ENCODE peak calls at places on chromosome 18, in five cellular contexts. P is A549, I is stomach, J is K562, N is HepG2. U is an unnamed sample.

GRCh38 chr18:75114231-75114630 is 94.7 kb downstream of the PTGR3 start:
- DNase-seq in P (no peak), I (no peak), N (no peak), J (no peak), U (peak)

GRCh38 chr18:31230495-31230894 is 67.8 kb upstream of the DSC1 start:
- DNase-seq in N (peak), J (no peak), P (peak), I (no peak), U (no peak)

GRCh38 chr18:58143391-58143790 is 99.4 kb downstream of the NEDD4L start:
- DNase-seq in P (no peak), N (no peak), I (no peak), J (no peak), U (no peak)

GRCh38 chr18:4264347-4264791 is 190.7 kb downstream of the DLGAP1 start:
- DNase-seq in I (peak), P (no peak), N (no peak), J (no peak), U (no peak)

GRCh38 chr18:36158261-36158867 is 28.7 kb downstream of the ELP2 start:
- DNase-seq in I (no peak), N (no peak), P (no peak), J (no peak), U (no peak)

GRCh38 chr18:75293591-75293990 is 83.0 kb downstream of the TSHZ1 start:
- DNase-seq in N (no peak), I (no peak), P (no peak), J (no peak), U (no peak)

GRCh38 chr18:38663682-38664081 is 1098.1 kb upstream of the CELF4 start:
- DNase-seq in J (no peak), I (no peak), P (no peak), N (no peak), U (no peak)

GRCh38 chr18:59799383-59800015 is 100.3 kb upstream of the PMAIP1 start:
- DNase-seq in P (no peak), I (no peak), N (no peak), J (no peak), U (no peak)

GRCh38 chr18:74450626-74451025 is 6.5 kb downstream of the DIPK1C start:
- DNase-seq in J (no peak), P (no peak), N (no peak), I (no peak), U (no peak)

GRCh38 chr18:59318460-59318859 is at the start of gene CPLX4:
- DNase-seq in J (no peak), N (no peak), P (no peak), I (no peak), U (no peak)

GRCh38 chr18:46830633-46831032 is 73.8 kb upstream of the ST8SIA5 start:
- DNase-seq in P (no peak), I (no peak), N (no peak), J (no peak), U (no peak)

GRCh38 chr18:50312296-50313030 is 25.0 kb upstream of the CXXC1 start:
- DNase-seq in N (no peak), I (no peak), J (no peak), P (no peak), U (no peak)

GRCh38 chr18:8559612-8560011 is 49.6 kb upstream of the RAB12 start:
- DNase-seq in J (no peak), N (no peak), P (no peak), I (no peak), U (no peak)

GRCh38 chr18:45374878-45375630 is 240.2 kb upstream of the SLC14A2 start:
- DNase-seq in N (no peak), J (no peak), P (no peak), I (no peak), U (no peak)

GRCh38 chr18:50158866-50159653 is 35.9 kb downstream of the MYO5B start:
- DNase-seq in N (no peak), J (no peak), P (no peak), I (no peak), U (no peak)

GRCh38 chr18:2971741-2972552 is 41.0 kb downstream of the LPIN2 start:
- DNase-seq in P (no peak), J (no peak), I (peak), N (no peak), U (no peak)

GRCh38 chr18:23723121-23723520 is 33.9 kb downstream of the LAMA3 start:
- DNase-seq in N (no peak), I (no peak), J (no peak), P (no peak), U (no peak)

GRCh38 chr18:10099539-10100140 is 185.8 kb downstream of the VAPA start:
- DNase-seq in J (no peak), N (no peak), I (no peak), P (no peak), U (no peak)

GRCh38 chr18:5463390-5463789 is 80.4 kb downstream of the EPB41L3 start:
- DNase-seq in P (no peak), J (no peak), I (no peak), N (no peak), U (peak)

GRCh38 chr18:519019-519879 is 18.7 kb upstream of the COLEC12 start:
- DNase-seq in I (peak), P (no peak), J (no peak), N (no peak), U (no peak)

GRCh38 chr18:63775166-63775730 is at the start of gene SERPINB7:
- DNase-seq in I (no peak), N (no peak), P (peak), J (no peak), U (no peak)

GRCh38 chr18:63074987-63075404 is 244.6 kb downstream of the BCL2 start:
- DNase-seq in I (peak), P (peak), J (peak), N (peak), U (peak)

GRCh38 chr18:63285332-63285731 is 34.2 kb downstream of the BCL2 start:
- DNase-seq in N (no peak), J (no peak), I (no peak), P (no peak), U (no peak)

DNA sequence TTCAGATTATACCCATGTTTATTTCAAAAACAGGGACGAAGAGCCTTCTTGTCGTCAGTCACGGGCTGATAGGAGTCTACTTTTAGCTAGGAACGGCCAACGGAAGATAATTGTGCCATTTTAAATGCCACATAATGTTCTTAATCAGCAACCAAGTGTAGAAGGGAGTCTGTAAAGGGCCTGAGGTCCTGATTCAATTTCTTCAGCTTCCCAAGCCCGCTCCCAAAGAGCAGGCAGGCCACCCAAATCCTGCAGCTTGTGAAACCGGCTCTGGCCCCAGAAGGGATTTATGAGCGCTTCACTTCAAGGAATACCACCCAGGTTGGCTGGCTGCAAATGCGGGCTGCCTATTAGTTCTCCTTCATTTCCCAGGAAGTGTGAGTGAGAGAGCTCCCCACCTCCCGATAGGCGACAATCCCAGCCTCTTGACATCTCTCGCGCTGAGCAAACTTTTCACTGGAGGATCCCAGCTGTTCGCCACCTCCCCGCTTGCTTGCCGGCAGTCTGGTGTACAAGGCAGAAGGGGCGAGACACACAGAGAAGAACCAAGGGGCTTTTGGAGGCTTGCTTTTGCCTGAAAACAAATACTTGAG is 272.9 kb downstream of the CDH20 start:
- DNase-seq in N (no peak), I (no peak), P (peak), J (no peak), U (peak)
- H3K4me3 ChIP-seq in N (no peak), I (peak), P (peak), J (peak), U (peak)

DNA sequence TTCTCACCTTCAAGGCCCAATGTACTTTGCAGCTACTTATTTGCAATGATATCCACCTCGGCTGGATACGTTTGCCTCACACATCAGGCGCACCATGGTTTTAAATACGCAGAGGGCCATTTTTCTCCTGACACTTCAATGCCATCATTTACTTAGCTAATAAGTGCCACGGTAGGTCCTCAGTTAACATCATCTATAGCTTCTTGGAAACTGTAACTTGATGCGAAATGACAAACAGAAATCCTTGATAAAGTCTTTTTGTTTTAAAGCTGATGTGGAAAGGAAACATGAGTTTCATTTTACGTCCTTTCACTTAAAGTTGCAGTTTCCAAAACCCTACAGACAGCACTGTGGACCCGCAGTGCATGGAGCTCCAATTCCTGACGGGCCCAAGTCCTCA is 37.1 kb downstream of the ZNF516 start:
- DNase-seq in I (no peak), P (no peak), J (no peak), N (no peak), U (no peak)
- TF ChIP-seq EP300 in I (no peak), P (no peak), J (no peak), N (no peak), U (no peak)

GRCh38 chr18:11798271-11798670 is 52.9 kb upstream of the CHMP1B start:
- DNase-seq in P (no peak), J (no peak), N (peak), I (no peak), U (no peak)

GRCh38 chr18:11802160-11802559 is 49.1 kb upstream of the CHMP1B start:
- DNase-seq in J (no peak), P (no peak), I (no peak), N (no peak), U (no peak)

GRCh38 chr18:11801573-11801972 is 49.6 kb upstream of the CHMP1B start:
- DNase-seq in P (no peak), J (no peak), N (no peak), I (no peak), U (no peak)

GRCh38 chr18:11800947-11801346 is 50.3 kb upstream of the CHMP1B start:
- DNase-seq in J (no peak), N (no peak), I (no peak), P (no peak), U (no peak)

GRCh38 chr18:11799066-11799465 is 52.1 kb upstream of the CHMP1B start:
- DNase-seq in I (no peak), P (no peak), N (no peak), J (no peak), U (no peak)
- TF ChIP-seq POLR2A in I (no peak), P (no peak), N (no peak), J (no peak), U (no peak)

DNA sequence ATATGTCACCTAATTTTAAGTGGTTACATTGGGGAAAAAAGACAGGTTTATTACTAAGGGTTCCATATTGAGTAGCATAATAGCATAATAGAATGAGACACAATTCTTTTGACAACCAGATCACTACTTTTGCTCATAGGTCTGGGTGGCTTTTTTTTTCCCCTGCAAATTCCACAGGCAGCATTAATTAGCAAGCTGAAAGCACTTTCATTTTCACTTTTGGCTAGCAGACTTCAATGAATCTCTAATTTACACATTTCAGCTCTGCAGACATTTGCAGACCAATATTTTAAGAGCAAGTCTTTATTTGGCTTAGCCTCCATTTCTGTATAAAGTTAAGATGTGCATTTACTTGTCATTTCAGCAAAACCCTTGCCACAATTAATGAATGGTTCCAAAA is 185.5 kb downstream of the NOL4 start:
- DNase-seq in N (no peak), J (no peak), I (no peak), P (no peak), U (no peak)
- H3K4me3 ChIP-seq in N (no peak), J (no peak), I (peak), P (no peak), U (no peak)

GRCh38 chr18:48951448-48952286 is 902 bp upstream of the SMAD7 start:
- DNase-seq in N (peak), J (peak), I (peak), P (peak), U (no peak)

GRCh38 chr18:48954837-48955527 is 4.2 kb upstream of the SMAD7 start:
- DNase-seq in I (no peak), J (no peak), P (no peak), N (no peak), U (no peak)

GRCh38 chr18:48950536-48951447 is at the start of gene SMAD7:
- DNase-seq in J (peak), I (peak), N (no peak), P (no peak), U (no peak)

GRCh38 chr18:48953096-48953706 is 2.4 kb upstream of the SMAD7 start:
- DNase-seq in N (no peak), I (no peak), P (no peak), J (no peak), U (no peak)

DNA sequence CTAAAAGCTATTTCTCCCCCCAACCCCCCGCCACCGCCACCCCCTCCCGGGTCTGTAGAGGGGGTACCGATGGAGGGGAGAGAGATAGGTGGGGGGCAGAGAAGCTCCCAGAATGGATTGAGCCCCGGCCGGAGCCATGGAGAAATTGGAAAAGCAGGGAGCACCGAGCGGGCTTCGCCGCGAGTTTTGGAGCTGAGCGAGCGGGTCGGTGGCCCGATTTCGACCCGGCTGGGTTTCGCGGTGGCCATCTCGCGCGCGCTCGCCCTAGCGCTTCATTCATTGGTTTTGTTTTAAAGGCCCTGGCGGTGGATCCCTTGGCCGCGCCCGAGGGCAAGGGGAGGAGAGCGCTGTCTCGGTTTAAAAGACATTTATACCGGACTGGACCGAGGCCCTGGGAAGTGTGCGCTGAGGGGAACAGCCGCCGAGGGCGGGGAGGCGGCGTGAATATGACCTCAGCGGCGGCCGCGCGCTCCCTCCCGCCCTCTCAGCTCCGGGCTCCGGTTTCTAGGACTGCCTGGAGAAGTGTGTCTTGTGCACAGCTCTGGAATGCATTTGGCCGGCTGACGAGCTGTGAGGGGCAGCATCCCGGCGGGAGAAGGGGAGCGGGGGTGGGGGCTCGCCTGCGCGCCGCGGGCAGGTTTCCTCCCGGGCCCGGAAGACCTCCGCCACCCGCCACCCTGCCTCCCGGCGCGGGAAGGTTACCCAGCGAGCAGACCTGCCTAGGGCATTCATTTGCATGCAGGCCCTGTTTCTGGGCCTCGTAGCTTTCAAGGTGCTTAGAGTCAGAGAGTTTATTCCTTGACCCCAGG is 1.7 kb upstream of the SMAD7 start:
- DNase-seq in J (peak), N (no peak), P (peak), I (peak), U (no peak)
- TF ChIP-seq EP300 in J (no peak), N (no peak), P (no peak), I (no peak), U (no peak)